ENCODE peak calls at places on chromosomes 3 and 15, in five cellular contexts. P, C, V, A and R are unnamed samples. For H3K4me1 and H3K36me3, the result is how much of the 10 kb centered on the place peaks cover.

GRCh38 chr15:65305776-65306175 is 1.3 kb downstream of the RNU5B-1 start:
- DNase-seq in P (no peak), C (no peak), V (no peak), A (no peak), R (no peak)

GRCh38 chr15:35671197-35671596 is 125.2 kb upstream of the DPH6 start:
- DNase-seq in P (no peak), C (no peak), V (no peak), A (no peak), R (no peak)

GRCh38 chr3:140972833-140973232 is 31.2 kb downstream of the SLC25A36 start:
- DNase-seq in P (no peak), C (no peak), V (no peak), A (no peak), R (no peak)

GRCh38 chr15:77901921-77902750 is 175.4 kb downstream of the TBC1D2B start:
- DNase-seq in P (no peak), C (no peak), V (no peak), A (no peak), R (no peak)

GRCh38 chr3:155854147-155854940 is at the start of gene SLC33A1:
- DNase-seq in P (peak), C (peak), V (peak), A (peak), R (peak)

GRCh38 chr3:179421500-179421899 is 29.8 kb downstream of the GNB4 start:
- DNase-seq in P (no peak), C (no peak), V (no peak), A (no peak), R (peak)

GRCh38 chr3:117557008-117557407 is 847.4 kb downstream of the TUSC7 start:
- DNase-seq in P (no peak), C (no peak), V (no peak), A (no peak), R (no peak)

GRCh38 chr3:172355836-172356235 is 92.4 kb downstream of the GHSR start:
- DNase-seq in P (no peak), C (peak), V (no peak), A (no peak), R (no peak)

GRCh38 chr15:87201986-87202385 is 1054.6 kb downstream of the NTRK3 start:
- DNase-seq in P (no peak), C (no peak), V (no peak), A (no peak), R (no peak)

GRCh38 chr15:99343836-99344551 is 92.7 kb downstream of the LRRC28 start:
- DNase-seq in P (peak), C (no peak), V (no peak), A (no peak), R (peak)

GRCh38 chr3:38235466-38235865 is 30.1 kb upstream of the SLC22A13 start:
- DNase-seq in P (no peak), C (no peak), V (no peak), A (no peak), R (no peak)

GRCh38 chr15:39127925-39128617 is 452.8 kb upstream of the THBS1 start:
- DNase-seq in P (no peak), C (no peak), V (no peak), A (no peak), R (no peak)

GRCh38 chr3:98966862-98967554 is 65.5 kb upstream of the DCBLD2 start:
- DNase-seq in P (no peak), C (no peak), V (no peak), A (no peak), R (no peak)

GRCh38 chr3:19147905-19148767 is at the start of gene KCNH8:
- DNase-seq in P (no peak), C (peak), V (peak), A (no peak), R (peak)

GRCh38 chr3:140216249-140216648 is 281.3 kb downstream of the CLSTN2 start:
- DNase-seq in P (no peak), C (no peak), V (no peak), A (no peak), R (no peak)

GRCh38 chr15:74040115-74040850 is 42.1 kb downstream of the GOLGA6A start:
- DNase-seq in P (no peak), C (no peak), V (peak), A (no peak), R (no peak)

GRCh38 chr15:66780172-66780972 is 78.3 kb downstream of the SMAD6 start:
- DNase-seq in P (no peak), C (no peak), V (no peak), A (no peak), R (no peak)
- H3K4me1 ChIP-seq in P (under half), C (under half), V (under half), A (under half), R (half or more)

GRCh38 chr3:53791317-53791716 is 54.9 kb downstream of the CHDH start:
- DNase-seq in P (no peak), C (no peak), V (no peak), A (no peak), R (no peak)
- H3K36me3 ChIP-seq in P (under half), C (under half), V (under half), A (under half), R (under half)

GRCh38 chr3:105368575-105369500 is 2.1 kb downstream of the ALCAM start:
- DNase-seq in P (peak), C (peak), V (peak), A (peak), R (peak)

GRCh38 chr3:105367406-105368213 is 901 bp downstream of the ALCAM start:
- DNase-seq in P (peak), C (peak), V (peak), A (peak), R (peak)

GRCh38 chr3:105365536-105366301 is 990 bp upstream of the ALCAM start:
- DNase-seq in P (no peak), C (peak), V (peak), A (peak), R (no peak)

GRCh38 chr3:105366302-105367062 is at the start of gene ALCAM:
- DNase-seq in P (peak), C (peak), V (peak), A (peak), R (peak)

DNA sequence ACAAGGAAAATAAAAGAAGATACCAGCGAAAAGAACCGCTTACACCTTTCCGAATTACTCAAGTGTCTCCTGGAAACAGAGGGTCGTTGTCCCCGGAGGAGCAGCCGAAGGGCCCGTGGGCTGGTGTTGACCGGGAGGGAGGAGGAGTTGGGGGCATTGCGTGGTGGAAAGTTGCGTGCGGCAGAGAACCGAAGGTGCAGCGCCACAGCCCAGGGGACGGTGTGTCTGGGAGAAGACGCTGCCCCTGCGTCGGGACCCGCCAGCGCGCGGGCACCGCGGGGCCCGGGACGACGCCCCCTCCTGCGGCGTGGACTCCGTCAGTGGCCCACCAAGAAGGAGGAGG is 325 bp downstream of the ALCAM start:
- DNase-seq in P (no peak), C (peak), V (peak), A (peak), R (no peak)
- TF ChIP-seq CTCF in P (no peak), C (no peak), V (no peak), A (no peak), R (no peak)

DNA sequence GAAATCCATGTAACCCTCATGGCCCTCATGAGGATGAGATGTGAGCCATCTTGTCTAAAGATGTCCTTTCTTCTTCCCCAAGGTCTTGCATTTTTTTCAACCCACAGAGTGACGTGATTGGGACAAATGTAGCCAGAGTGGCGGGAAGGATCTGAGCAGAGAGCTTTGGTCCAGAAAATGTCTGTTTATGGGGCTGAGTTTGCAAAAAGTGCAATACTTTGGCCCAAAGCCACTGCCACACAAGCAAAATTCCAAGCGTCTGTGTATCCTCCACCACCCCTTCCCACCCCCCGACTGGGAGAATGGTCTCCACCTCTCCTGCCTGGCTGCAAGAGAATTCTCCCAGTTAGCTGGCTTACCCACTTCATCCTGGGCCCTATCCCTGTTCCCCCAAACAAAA is 246.9 kb upstream of the LRIG1 start:
- DNase-seq in P (no peak), C (no peak), V (no peak), A (no peak), R (no peak)
- H3K4me1 ChIP-seq in P (under half), C (under half), V (under half), A (under half), R (under half)

GRCh38 chr3:45951946-45952345 is 8.7 kb downstream of the CXCR6 start:
- DNase-seq in P (no peak), C (no peak), V (no peak), A (peak), R (no peak)

GRCh38 chr3:45952456-45952855 is 9.2 kb downstream of the CXCR6 start:
- DNase-seq in P (no peak), C (no peak), V (no peak), A (peak), R (no peak)

GRCh38 chr3:45949432-45949831 is 6.2 kb downstream of the CXCR6 start:
- DNase-seq in P (no peak), C (no peak), V (no peak), A (peak), R (no peak)

GRCh38 chr3:45950131-45950530 is 6.9 kb downstream of the CXCR6 start:
- DNase-seq in P (no peak), C (no peak), V (no peak), A (peak), R (no peak)

DNA sequence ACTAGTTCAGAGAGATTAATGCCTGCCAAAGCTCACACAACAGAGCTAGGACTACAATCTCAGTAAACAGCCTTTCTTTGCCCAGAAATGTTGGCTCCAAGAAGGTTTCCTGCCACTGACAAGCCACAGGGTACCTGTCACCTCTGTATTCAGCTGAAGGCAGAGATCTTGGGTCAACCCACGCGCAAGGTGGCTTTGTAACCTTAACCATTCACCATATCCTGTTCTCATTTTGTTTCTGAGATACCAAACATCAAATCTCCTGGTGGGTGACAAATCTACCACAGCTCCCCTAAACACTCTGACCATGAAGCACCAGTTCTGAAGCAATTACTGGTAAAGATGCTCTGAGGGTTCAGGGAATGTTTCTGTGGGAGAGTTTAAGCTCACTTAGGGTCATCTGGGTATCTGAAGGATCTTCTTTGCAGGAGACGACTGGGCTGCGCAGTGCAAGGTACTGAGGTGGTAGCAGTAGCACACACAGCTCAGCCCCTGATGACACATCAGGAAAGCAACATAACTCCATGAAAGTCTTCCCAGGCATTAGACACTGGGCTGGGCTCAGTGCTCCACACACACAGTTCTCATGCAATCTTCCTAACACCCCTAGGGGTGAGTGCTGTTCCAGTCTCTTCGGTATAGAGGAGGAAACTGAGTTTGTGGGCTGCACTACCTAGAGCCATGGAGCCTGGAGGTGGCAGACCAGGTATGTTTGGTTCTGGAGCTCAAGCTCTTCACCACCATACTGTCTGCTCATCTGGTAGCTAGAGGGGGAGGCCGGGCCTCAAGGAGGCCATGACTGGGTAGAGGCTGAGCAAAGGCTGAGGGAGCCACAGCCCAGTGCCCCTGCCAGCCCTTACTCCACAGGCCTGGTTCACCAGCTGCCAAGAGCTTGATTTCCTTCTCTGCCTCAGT is 7.7 kb downstream of the CXCR6 start:
- DNase-seq in P (peak), C (peak), V (no peak), A (peak), R (no peak)
- H3K36me3 ChIP-seq in P (half or more), C (half or more), V (under half), A (half or more), R (under half)

DNA sequence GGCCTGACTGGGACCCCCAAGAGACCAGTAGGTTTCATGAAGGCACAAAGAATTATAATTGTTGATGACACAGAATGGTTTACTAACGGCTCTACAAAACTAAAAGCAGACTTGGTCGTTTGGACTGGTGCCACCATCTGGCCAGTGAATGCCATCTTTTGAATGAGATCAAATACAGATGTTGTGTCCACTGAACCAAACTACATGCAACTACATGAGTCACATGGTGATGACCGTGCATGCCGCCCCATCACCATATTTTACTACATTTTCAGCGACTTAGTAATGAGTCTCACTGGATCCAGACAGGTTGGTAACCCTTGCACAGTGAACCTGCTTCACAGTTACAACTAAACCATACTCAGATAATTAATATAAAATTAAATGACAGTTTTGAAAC is 803.3 kb downstream of the DIPK2A start:
- DNase-seq in P (no peak), C (no peak), V (no peak), A (no peak), R (no peak)
- TF ChIP-seq CTCF in P (no peak), C (no peak), V (no peak), A (no peak), R (no peak)

GRCh38 chr15:81302605-81303204 is 21.2 kb downstream of the STARD5 start:
- DNase-seq in P (no peak), C (no peak), V (no peak), A (no peak), R (no peak)
- H3K4me1 ChIP-seq in P (half or more), C (under half), V (under half), A (half or more), R (half or more)

DNA sequence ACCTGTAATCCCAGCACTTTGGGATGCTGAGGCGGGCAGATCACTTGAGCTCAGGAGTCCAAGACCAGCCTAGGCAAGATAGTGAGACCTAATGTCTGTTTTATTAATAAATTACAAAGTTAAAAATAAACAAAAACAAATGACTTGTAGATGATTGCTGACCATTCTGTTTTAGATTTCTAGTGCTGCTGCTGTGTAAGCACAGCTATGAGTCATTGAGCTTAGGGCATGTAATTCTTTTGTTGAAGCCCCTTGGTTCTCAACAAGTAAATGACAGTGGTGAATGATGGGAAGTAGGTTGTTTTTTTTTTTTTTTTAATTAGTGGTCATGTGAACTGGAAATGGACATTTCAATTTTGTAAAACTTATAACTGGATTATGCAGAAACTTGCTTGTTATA is 63.3 kb downstream of the LEO1 start:
- DNase-seq in P (no peak), C (no peak), V (no peak), A (no peak), R (no peak)
- H3K36me3 ChIP-seq in P (under half), C (under half), V (under half), A (half or more), R (under half)